ENCODE peak calls at places on chromosomes 4 and X, in four cellular contexts. One of them, this sample, is unnamed.

GRCh38 chrX:40105016-40105790 is 7.4 kb upstream of the BCOR start:
- DNase-seq in GM12878: no peak
- DNase-seq in K562: peak
- DNase-seq in HepG2: no peak
- DNase-seq in this sample: no peak

GRCh38 chr4:17811078-17811603 is 362 bp downstream of the NCAPG start:
- DNase-seq in GM12878: no peak
- DNase-seq in K562: peak
- DNase-seq in HepG2: no peak
- DNase-seq in this sample: no peak

GRCh38 chr4:687975-688694 is 816 bp downstream of the SLC49A3 start:
- DNase-seq in GM12878: no peak
- DNase-seq in K562: no peak
- DNase-seq in HepG2: no peak
- DNase-seq in this sample: peak

GRCh38 chr4:3362431-3363287 is 69.8 kb downstream of the RGS12 start:
- DNase-seq in GM12878: no peak
- DNase-seq in K562: no peak
- DNase-seq in HepG2: no peak
- DNase-seq in this sample: no peak

GRCh38 chrX:617401-617800 is 13.2 kb upstream of the SHOX start:
- DNase-seq in GM12878: no peak
- DNase-seq in K562: no peak
- DNase-seq in HepG2: no peak
- DNase-seq in this sample: no peak

GRCh38 chrX:45851434-45851991 is 650.8 kb upstream of the DIPK2B start:
- DNase-seq in GM12878: no peak
- DNase-seq in K562: no peak
- DNase-seq in HepG2: no peak
- DNase-seq in this sample: peak

GRCh38 chrX:149871940-149872339 is 9.0 kb upstream of the MAGEA8 start:
- DNase-seq in GM12878: peak
- DNase-seq in K562: peak
- DNase-seq in HepG2: peak
- DNase-seq in this sample: peak

GRCh38 chrX:10104958-10105658 is 51.7 kb upstream of the CLCN4 start:
- DNase-seq in GM12878: no peak
- DNase-seq in K562: no peak
- DNase-seq in HepG2: no peak
- DNase-seq in this sample: no peak

GRCh38 chr4:10684631-10685030 is at the start of gene CLNK:
- DNase-seq in GM12878: peak
- DNase-seq in K562: no peak
- DNase-seq in HepG2: no peak
- DNase-seq in this sample: no peak

GRCh38 chr4:151013491-151013890 is 1.6 kb downstream of the LRBA start:
- DNase-seq in GM12878: no peak
- DNase-seq in K562: peak
- DNase-seq in HepG2: no peak
- DNase-seq in this sample: no peak

GRCh38 chr4:56976878-56977320 is 507 bp downstream of the NOA1 start:
- DNase-seq in GM12878: no peak
- DNase-seq in K562: peak
- DNase-seq in HepG2: peak
- DNase-seq in this sample: peak

GRCh38 chr4:154485127-154485773 is 6.3 kb downstream of the DCHS2 start:
- DNase-seq in GM12878: peak
- DNase-seq in K562: peak
- DNase-seq in HepG2: no peak
- DNase-seq in this sample: no peak

GRCh38 chrX:36480441-36480990 is 527.6 kb upstream of the FAM47C start:
- DNase-seq in GM12878: no peak
- DNase-seq in K562: no peak
- DNase-seq in HepG2: no peak
- DNase-seq in this sample: no peak

GRCh38 chr4:53899544-53900274 is 164.7 kb downstream of the CHIC2 start:
- DNase-seq in GM12878: no peak
- DNase-seq in K562: no peak
- DNase-seq in HepG2: no peak
- DNase-seq in this sample: no peak

GRCh38 chr4:107666134-107666533 is 53.9 kb downstream of the PAPSS1 start:
- DNase-seq in GM12878: no peak
- DNase-seq in K562: no peak
- DNase-seq in HepG2: peak
- DNase-seq in this sample: no peak

GRCh38 chr4:155025762-155026457 is 182.5 kb upstream of the NPY2R start:
- DNase-seq in GM12878: no peak
- DNase-seq in K562: peak
- DNase-seq in HepG2: peak
- DNase-seq in this sample: peak

GRCh38 chr4:89283226-89283974 is 24.2 kb downstream of the GPRIN3 start:
- DNase-seq in GM12878: no peak
- DNase-seq in K562: no peak
- DNase-seq in HepG2: peak
- DNase-seq in this sample: no peak

GRCh38 chr4:48781968-48782367 is 1.9 kb upstream of the FRYL start:
- DNase-seq in GM12878: no peak
- DNase-seq in K562: no peak
- DNase-seq in HepG2: no peak
- DNase-seq in this sample: no peak

GRCh38 chr4:170386974-170387373 is 297.2 kb upstream of the AADAT start:
- DNase-seq in GM12878: no peak
- DNase-seq in K562: no peak
- DNase-seq in HepG2: no peak
- DNase-seq in this sample: no peak

GRCh38 chr4:26330186-26330787 is 9.5 kb downstream of the RBPJ start:
- DNase-seq in GM12878: no peak
- DNase-seq in K562: peak
- DNase-seq in HepG2: peak
- DNase-seq in this sample: no peak

GRCh38 chr4:147826288-147826646 is 94.4 kb downstream of the ARHGAP10 start:
- DNase-seq in GM12878: no peak
- DNase-seq in K562: no peak
- DNase-seq in HepG2: no peak
- DNase-seq in this sample: no peak

DNA sequence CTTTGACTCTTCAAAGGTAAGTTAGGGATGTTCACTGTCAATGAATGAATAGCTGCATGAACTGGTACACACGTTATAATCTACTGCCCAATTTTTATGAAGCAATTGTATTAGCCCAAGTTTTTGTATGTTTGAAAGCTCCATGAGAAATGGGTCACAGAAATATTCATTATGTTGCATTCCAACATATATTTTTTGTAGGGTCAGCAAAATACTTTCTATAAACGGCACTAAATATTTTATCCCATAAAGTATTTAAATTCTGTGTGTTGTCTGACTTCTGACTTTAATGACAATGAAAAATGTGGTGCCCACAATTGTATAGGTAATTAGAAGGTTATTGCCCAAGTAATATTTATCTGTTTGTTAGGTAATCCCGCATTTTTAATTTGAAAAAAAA is 466.0 kb downstream of the FAT4 start:
- DNase-seq in GM12878: no peak
- DNase-seq in K562: no peak
- DNase-seq in HepG2: no peak
- DNase-seq in this sample: no peak
- TF ChIP-seq ETV6 in GM12878: no peak
- TF ChIP-seq ETV6 in K562: no peak
- TF ChIP-seq ETV6 in HepG2: no peak
- TF ChIP-seq ETV6 in this sample: no peak

GRCh38 chrX:140918398-140919043 is 83.9 kb upstream of the SPANXB1 start:
- DNase-seq in GM12878: peak
- DNase-seq in K562: peak
- DNase-seq in HepG2: peak
- DNase-seq in this sample: peak
- TF ChIP-seq ESRRA in GM12878: peak
- TF ChIP-seq ESRRA in K562: peak
- TF ChIP-seq ESRRA in HepG2: no peak
- TF ChIP-seq ESRRA in this sample: no peak

DNA sequence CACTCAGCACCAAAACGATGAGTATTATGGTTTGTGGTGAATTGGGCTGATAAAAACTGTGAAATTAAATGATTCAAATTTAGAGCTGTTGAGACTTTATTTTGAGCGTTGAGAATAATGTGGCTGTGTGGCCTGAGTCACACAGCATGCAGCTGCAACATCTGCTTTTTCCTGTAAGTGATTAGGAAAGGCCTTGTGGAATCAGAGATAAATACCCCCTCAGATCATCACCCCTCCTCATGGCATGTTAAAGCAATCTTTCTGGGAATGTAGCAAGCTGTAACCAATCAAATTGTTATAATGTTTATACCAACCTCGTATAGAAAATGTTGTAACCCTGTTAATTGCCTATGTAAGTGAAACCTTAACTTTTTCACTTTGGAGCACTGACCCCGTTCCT is 90.0 kb upstream of the GRPR start:
- DNase-seq in GM12878: no peak
- DNase-seq in K562: no peak
- DNase-seq in HepG2: no peak
- DNase-seq in this sample: no peak
- TF ChIP-seq ETV6 in GM12878: no peak
- TF ChIP-seq ETV6 in K562: no peak
- TF ChIP-seq ETV6 in HepG2: no peak
- TF ChIP-seq ETV6 in this sample: no peak

DNA sequence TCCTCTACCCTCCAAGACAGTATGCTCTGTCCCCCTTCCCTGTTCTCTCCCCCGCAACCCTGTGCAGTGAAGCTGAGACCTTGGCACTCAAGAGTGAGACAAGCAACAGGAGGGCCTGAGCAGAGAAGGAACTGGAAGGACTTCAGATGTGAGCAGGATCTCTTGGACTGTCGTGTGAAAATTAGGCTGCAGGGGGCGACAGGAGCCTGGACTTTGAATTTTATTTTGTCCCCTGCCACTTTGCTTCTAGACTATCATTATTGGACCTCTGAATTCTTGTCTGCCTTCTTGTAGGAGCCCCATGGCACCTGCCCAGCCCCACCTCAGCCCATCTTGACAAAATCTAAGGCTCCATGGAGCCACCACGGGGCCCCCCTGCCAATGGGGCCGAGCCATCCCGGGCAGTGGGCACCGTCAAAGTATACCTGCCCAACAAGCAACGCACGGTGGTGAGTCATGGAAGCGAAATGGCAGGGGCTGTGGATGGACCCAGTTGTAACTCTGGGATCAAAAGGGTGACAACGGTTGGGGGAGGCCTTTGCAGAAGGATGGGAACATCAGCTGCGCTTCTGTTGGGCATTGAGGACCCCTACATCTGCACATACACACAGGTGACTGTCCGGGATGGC is 1.7 kb downstream of the ARAF start:
- DNase-seq in GM12878: no peak
- DNase-seq in K562: peak
- DNase-seq in HepG2: no peak
- DNase-seq in this sample: no peak
- TF ChIP-seq ESRRA in GM12878: no peak
- TF ChIP-seq ESRRA in K562: no peak
- TF ChIP-seq ESRRA in HepG2: no peak
- TF ChIP-seq ESRRA in this sample: no peak

GRCh38 chr4:28966982-28967381 is 1753.2 kb upstream of the PCDH7 start:
- DNase-seq in GM12878: no peak
- DNase-seq in K562: no peak
- DNase-seq in HepG2: no peak
- DNase-seq in this sample: no peak
- TF ChIP-seq ETV6 in GM12878: no peak
- TF ChIP-seq ETV6 in K562: no peak
- TF ChIP-seq ETV6 in HepG2: no peak
- TF ChIP-seq ETV6 in this sample: no peak

GRCh38 chrX:112081781-112082482 is 644 bp downstream of the TRPC5 start:
- DNase-seq in GM12878: no peak
- DNase-seq in K562: no peak
- DNase-seq in HepG2: no peak
- DNase-seq in this sample: peak
- TF ChIP-seq ESRRA in GM12878: no peak
- TF ChIP-seq ESRRA in K562: no peak
- TF ChIP-seq ESRRA in HepG2: no peak
- TF ChIP-seq ESRRA in this sample: no peak